ENCODE peak calls at places on chromosomes 13 and 19, in nine cellular contexts. A, U, G, K, B, L, N, T and R are unnamed samples.

GRCh38 chr13:91045351-91046034 is 302.0 kb upstream of the MIR17HG start:
- DNase-seq in A (no peak), U (no peak), G (no peak), K (peak; percentile 16), B (no peak), L (no peak), N (no peak), T (peak; percentile 5), R (no peak)

GRCh38 chr13:54787754-54788153 is 1759.1 kb downstream of the OLFM4 start:
- DNase-seq in A (no peak), U (no peak), G (peak; percentile 50), K (no peak), B (no peak), L (no peak), N (no peak), T (no peak), R (no peak)

GRCh38 chr13:44129418-44129817 is 244.2 kb upstream of the SERP2 start:
- DNase-seq in A (no peak), U (no peak), G (no peak), K (no peak), B (no peak), L (no peak), N (no peak), T (no peak), R (no peak)

GRCh38 chr19:4811328-4812131 is 20.0 kb downstream of the TICAM1 start:
- DNase-seq in A (peak; percentile 89), U (peak; percentile 92), G (peak; percentile 99), K (peak; percentile 68), B (peak; percentile 89), L (peak; percentile 51), N (peak; percentile 82), T (peak; percentile 56), R (peak; percentile 82)

GRCh38 chr13:46961719-46962118 is 64.9 kb upstream of the HTR2A start:
- DNase-seq in A (no peak), U (no peak), G (no peak), K (no peak), B (no peak), L (peak; percentile 81), N (no peak), T (no peak), R (no peak)

GRCh38 chr19:29845576-29846176 is 33.9 kb downstream of the CCNE1 start:
- DNase-seq in A (peak; percentile 67), U (peak; percentile 67), G (no peak), K (peak; percentile 53), B (peak; percentile 57), L (peak; percentile 44), N (peak; percentile 21), T (no peak), R (no peak)

GRCh38 chr13:113412440-113412839 is 40.8 kb downstream of the ADPRHL1 start:
- DNase-seq in A (no peak), U (no peak), G (no peak), K (no peak), B (no peak), L (no peak), N (no peak), T (no peak), R (no peak)

GRCh38 chr13:74187564-74187963 is 53.4 kb upstream of the KLF12 start:
- DNase-seq in A (no peak), U (no peak), G (no peak), K (no peak), B (no peak), L (peak; percentile 59), N (no peak), T (no peak), R (no peak)

GRCh38 chr13:20487927-20488326 is 37.7 kb downstream of the CRYL1 start:
- DNase-seq in A (no peak), U (no peak), G (no peak), K (no peak), B (no peak), L (no peak), N (no peak), T (no peak), R (no peak)

GRCh38 chr19:12881172-12881808 is at the start of gene DNASE2:
- DNase-seq in A (peak; percentile 98), U (peak; percentile 99), G (peak; percentile 94), K (peak; percentile 94), B (peak; percentile 96), L (peak; percentile 95), N (peak; percentile 83), T (peak; percentile 87), R (peak; percentile 97)

GRCh38 chr13:48094404-48094780 is 512 bp downstream of the MED4 start:
- DNase-seq in A (no peak), U (no peak), G (no peak), K (peak; percentile 59), B (no peak), L (peak; percentile 14), N (no peak), T (no peak), R (no peak)

GRCh38 chr13:72959643-72960042 is 99.2 kb upstream of the KLF5 start:
- DNase-seq in A (no peak), U (no peak), G (no peak), K (no peak), B (no peak), L (peak; percentile 70), N (no peak), T (no peak), R (no peak)

GRCh38 chr19:56637976-56638555 is 4.9 kb upstream of the SMIM17 start:
- DNase-seq in A (peak; percentile 58), U (no peak), G (peak; percentile 64), K (peak; percentile 91), B (peak; percentile 97), L (peak; percentile 65), N (no peak), T (peak; percentile 90), R (peak; percentile 59)

GRCh38 chr13:46679369-46680180 is 117.4 kb downstream of the ESD start:
- DNase-seq in A (no peak), U (no peak), G (no peak), K (no peak), B (peak; percentile 39), L (no peak), N (peak; percentile 21), T (no peak), R (no peak)

GRCh38 chr19:2426661-2427322 is 594 bp downstream of the TIMM13 start:
- DNase-seq in A (peak; percentile 58), U (peak; percentile 80), G (peak; percentile 77), K (peak; percentile 66), B (peak; percentile 60), L (peak; percentile 35), N (peak; percentile 14), T (peak; percentile 63), R (no peak)

GRCh38 chr13:57557979-57558529 is 73.5 kb upstream of the PCDH17 start:
- DNase-seq in A (no peak), U (no peak), G (no peak), K (peak; percentile 33), B (no peak), L (no peak), N (no peak), T (peak; percentile 8), R (no peak)

DNA sequence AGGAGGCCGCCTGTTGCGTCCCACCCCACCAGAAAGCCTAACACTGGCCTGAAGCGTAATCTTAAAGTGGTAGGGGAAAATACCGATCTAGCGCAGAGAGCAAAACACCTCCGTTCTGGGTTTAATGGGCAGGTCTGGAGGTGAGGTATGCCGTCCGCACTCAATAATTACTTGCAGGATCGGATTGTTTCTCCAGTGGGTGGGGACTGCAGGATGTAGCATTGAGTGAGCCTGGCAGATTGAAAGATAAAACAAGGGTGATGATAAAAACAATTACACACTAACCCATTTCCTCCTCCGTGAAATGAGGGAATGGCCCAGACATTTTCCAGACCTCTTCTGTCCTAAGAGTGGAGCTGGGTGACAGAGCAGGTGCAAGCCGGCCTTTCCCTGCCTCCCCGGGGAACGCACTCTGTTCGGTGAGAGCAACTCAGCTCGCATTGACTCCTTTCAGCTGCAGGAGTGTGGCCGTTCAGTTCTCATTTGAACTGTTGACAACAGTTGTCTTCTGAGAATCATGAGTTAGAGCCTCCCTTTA is 110.2 kb upstream of the DOCK9 start:
- DNase-seq in A (peak; percentile 47), U (peak; percentile 67), G (no peak), K (peak; percentile 62), B (peak; percentile 27), L (no peak), N (peak; percentile 28), T (no peak), R (no peak)
- H3K27me3 ChIP-seq in A (no peaks in the 10 kb centered on the region), U (no peaks in the 10 kb centered on the region), G (no peaks in the 10 kb centered on the region), K (peaks cover 20% of the 10 kb centered on the region), B (no peaks in the 10 kb centered on the region), L (no peaks in the 10 kb centered on the region), N (no peaks in the 10 kb centered on the region), T (peaks cover 9% of the 10 kb centered on the region), R (no peaks in the 10 kb centered on the region)

GRCh38 chr13:110028311-110028710 is 241.9 kb upstream of the IRS2 start:
- DNase-seq in A (no peak), U (no peak), G (no peak), K (no peak), B (no peak), L (no peak), N (no peak), T (no peak), R (no peak)

GRCh38 chr13:110024646-110024980 is 238.2 kb upstream of the IRS2 start:
- DNase-seq in A (no peak), U (no peak), G (no peak), K (no peak), B (no peak), L (no peak), N (no peak), T (no peak), R (no peak)

GRCh38 chr13:110027470-110028240 is 241.3 kb upstream of the IRS2 start:
- DNase-seq in A (no peak), U (no peak), G (no peak), K (no peak), B (no peak), L (no peak), N (no peak), T (no peak), R (no peak)

GRCh38 chr13:110030394-110030928 is 244.1 kb upstream of the IRS2 start:
- DNase-seq in A (no peak), U (no peak), G (no peak), K (no peak), B (no peak), L (no peak), N (no peak), T (no peak), R (no peak)

GRCh38 chr13:110028838-110029621 is 242.6 kb upstream of the IRS2 start:
- DNase-seq in A (no peak), U (no peak), G (no peak), K (no peak), B (no peak), L (no peak), N (no peak), T (no peak), R (no peak)
- H3K27me3 ChIP-seq in A (no peaks in the 10 kb centered on the region), U (no peaks in the 10 kb centered on the region), G (no peaks in the 10 kb centered on the region), K (no peaks in the 10 kb centered on the region), B (no peaks in the 10 kb centered on the region), L (no peaks in the 10 kb centered on the region), N (no peaks in the 10 kb centered on the region), T (no peaks in the 10 kb centered on the region), R (no peaks in the 10 kb centered on the region)

DNA sequence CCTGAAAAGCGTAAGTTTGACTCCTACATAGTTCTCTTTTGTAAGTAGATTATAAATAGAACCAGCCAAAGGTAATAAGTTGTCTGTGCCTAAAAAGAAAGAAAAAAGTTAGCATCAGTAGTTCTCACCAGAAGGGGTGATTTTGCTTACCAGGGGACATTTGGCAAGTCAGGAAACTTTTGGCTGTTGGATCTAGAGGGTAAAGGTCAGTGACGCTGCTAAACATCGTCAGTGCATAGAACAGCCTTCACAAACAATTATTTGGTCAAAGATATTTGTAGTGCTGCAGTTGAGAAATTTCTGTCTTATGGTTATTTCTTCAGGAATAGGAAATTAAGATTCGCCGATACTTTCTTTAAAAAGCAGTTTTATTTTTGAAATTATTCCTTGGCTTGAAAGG is 2.0 kb downstream of the USPL1 start:
- DNase-seq in A (no peak), U (no peak), G (no peak), K (no peak), B (no peak), L (no peak), N (no peak), T (no peak), R (no peak)
- H3K27me3 ChIP-seq in A (no peaks in the 10 kb centered on the region), U (no peaks in the 10 kb centered on the region), G (no peaks in the 10 kb centered on the region), K (no peaks in the 10 kb centered on the region), B (no peaks in the 10 kb centered on the region), L (no peaks in the 10 kb centered on the region), N (no peaks in the 10 kb centered on the region), T (no peaks in the 10 kb centered on the region), R (no peaks in the 10 kb centered on the region)

GRCh38 chr13:42422681-42423080 is 150.7 kb downstream of the AKAP11 start:
- DNase-seq in A (no peak), U (no peak), G (no peak), K (no peak), B (no peak), L (no peak), N (no peak), T (no peak), R (no peak)
- H3K27me3 ChIP-seq in A (no peaks in the 10 kb centered on the region), U (no peaks in the 10 kb centered on the region), G (no peaks in the 10 kb centered on the region), K (no peaks in the 10 kb centered on the region), B (no peaks in the 10 kb centered on the region), L (no peaks in the 10 kb centered on the region), N (no peaks in the 10 kb centered on the region), T (no peaks in the 10 kb centered on the region), R (no peaks in the 10 kb centered on the region)